ENCODE peak calls at places on chromosomes 1 and 21, in ten cellular contexts. P is neural progenitor cell; Y is RCC 7860; X is HFFc6; J is HFF-Myc; G is cerebellar cortex; O is aorta; C is GM04504; V is stimulated activated CD4-positive, alpha-beta T cell treated with anti-CD3 and anti-CD28 coated beads, Interleukin-2, amount 100 ng/mL, for 48 hours; D is lung. F is an unnamed sample.

GRCh38 chr1:31152181-31152768 is 86.8 kb upstream of the PUM1 start:
- DNase-seq in P (no peak), Y (peak), X (peak), J (peak), G (peak), O (no peak), C (peak), V (no peak), D (no peak), F (peak)

GRCh38 chr21:29301703-29302102 is 3.0 kb downstream of the BACH1 start:
- DNase-seq in P (no peak), Y (no peak), X (no peak), J (no peak), G (no peak), O (no peak), C (no peak), V (no peak), D (no peak), F (peak)

GRCh38 chr1:50693829-50694228 is 266.2 kb downstream of the FAF1 start:
- DNase-seq in P (no peak), Y (no peak), X (no peak), J (no peak), G (no peak), O (no peak), C (no peak), V (no peak), D (no peak), F (no peak)

GRCh38 chr21:29499734-29500343 is 201.1 kb downstream of the BACH1 start:
- DNase-seq in P (peak), Y (peak), X (peak), J (peak), G (peak), O (no peak), C (no peak), V (no peak), D (no peak), F (peak)

GRCh38 chr1:225626698-225627097 is 26.2 kb downstream of the ENAH start:
- DNase-seq in P (no peak), Y (no peak), X (no peak), J (no peak), G (no peak), O (no peak), C (no peak), V (no peak), D (no peak), F (peak)

GRCh38 chr1:204869097-204869496 is 1.6 kb upstream of the NFASC start:
- DNase-seq in P (no peak), Y (no peak), X (no peak), J (no peak), G (no peak), O (no peak), C (no peak), V (no peak), D (no peak), F (no peak)

GRCh38 chr1:55463814-55464445 is 248.8 kb upstream of the USP24 start:
- DNase-seq in P (no peak), Y (no peak), X (no peak), J (no peak), G (no peak), O (no peak), C (no peak), V (no peak), D (no peak), F (no peak)

GRCh38 chr1:64536217-64536835 is 66.4 kb downstream of the CACHD1 start:
- DNase-seq in P (no peak), Y (peak), X (no peak), J (no peak), G (no peak), O (no peak), C (no peak), V (no peak), D (no peak), F (no peak)

GRCh38 chr1:204858381-204858821 is 12.3 kb upstream of the NFASC start:
- DNase-seq in P (peak), Y (no peak), X (no peak), J (no peak), G (no peak), O (no peak), C (no peak), V (no peak), D (no peak), F (no peak)

GRCh38 chr21:38930838-38931237 is 125.1 kb downstream of the ETS2 start:
- DNase-seq in P (no peak), Y (no peak), X (peak), J (no peak), G (no peak), O (no peak), C (peak), V (no peak), D (peak), F (peak)

GRCh38 chr1:21510885-21511578 is 1.8 kb downstream of the ALPL start:
- DNase-seq in P (no peak), Y (no peak), X (no peak), J (no peak), G (peak), O (no peak), C (no peak), V (no peak), D (no peak), F (no peak)

GRCh38 chr1:184524248-184524647 is 137.4 kb downstream of the C1orf21 start:
- DNase-seq in P (no peak), Y (no peak), X (no peak), J (no peak), G (no peak), O (no peak), C (no peak), V (no peak), D (no peak), F (peak)